ENCODE peak calls at places on chromosomes 2 and 18, in five cellular contexts. S, C, O, G and H are unnamed samples.

GRCh38 chr2:232292395-232293154 is 86.0 kb upstream of the ALPP start:
- DNase-seq in G (peak; percentile 64), O (peak; percentile 89), C (no peak), S (peak; percentile 79), H (no peak)

GRCh38 chr2:172106128-172106961 is 3.6 kb upstream of the DLX2 start:
- DNase-seq in O (peak; percentile 87), G (no peak), S (peak; percentile 42), C (no peak), H (no peak)

GRCh38 chr2:12330916-12331315 is 385.8 kb upstream of the TRIB2 start:
- DNase-seq in C (no peak), G (no peak), S (no peak), O (peak; percentile 44), H (no peak)

GRCh38 chr2:219539295-219539788 is 4.3 kb downstream of the CHPF start:
- DNase-seq in O (no peak), G (no peak), S (no peak), C (no peak), H (no peak)

GRCh38 chr2:105746177-105747080 is 1.7 kb downstream of the NCK2 start:
- DNase-seq in S (peak; percentile 77), C (peak; percentile 96), O (peak; percentile 77), G (peak; percentile 79), H (peak; percentile 77)

GRCh38 chr2:172108587-172108930 is 5.9 kb upstream of the DLX2 start:
- DNase-seq in O (no peak), C (no peak), G (no peak), S (no peak), H (no peak)

GRCh38 chr2:212913902-212914301 is 237.5 kb downstream of the IKZF2 start:
- DNase-seq in G (no peak), C (no peak), S (no peak), O (no peak), H (no peak)

GRCh38 chr2:75065402-75066008 is 107.1 kb downstream of the POLE4 start:
- DNase-seq in C (no peak), O (no peak), G (no peak), S (no peak), H (no peak)

GRCh38 chr2:37500031-37500430 is 155.6 kb downstream of the QPCT start:
- DNase-seq in G (no peak), S (no peak), O (no peak), C (no peak), H (no peak)

GRCh38 chr2:126736133-126736874 is 80.3 kb downstream of the GYPC start:
- DNase-seq in C (no peak), O (no peak), S (no peak), G (no peak), H (no peak)

GRCh38 chr18:52620926-52621439 is 281.0 kb downstream of the DCC start:
- DNase-seq in O (no peak), S (no peak), G (no peak), C (no peak), H (no peak)

GRCh38 chr2:33395660-33396249 is 80.7 kb upstream of the RASGRP3 start:
- DNase-seq in G (peak; percentile 64), C (no peak), O (peak; percentile 58), S (peak; percentile 75), H (no peak)

GRCh38 chr2:109237792-109238191 is 108.8 kb downstream of the SH3RF3 start:
- DNase-seq in O (no peak), C (no peak), G (no peak), S (no peak), H (no peak)

GRCh38 chr2:142220901-142221300 is 90.1 kb upstream of the LRP1B start:
- DNase-seq in G (no peak), C (no peak), S (no peak), O (no peak), H (peak; percentile 41)

GRCh38 chr2:134917958-134918517 is 584 bp upstream of the CCNT2 start:
- DNase-seq in S (no peak), C (peak; percentile 96), G (peak; percentile 89), O (no peak), H (peak; percentile 90)

GRCh38 chr2:16744521-16744920 is 78.9 kb upstream of the CYRIA start:
- DNase-seq in S (no peak), G (no peak), C (no peak), O (no peak), H (no peak)

GRCh38 chr2:113185643-113186315 is 12.0 kb downstream of the PSD4 start:
- DNase-seq in S (no peak), O (no peak), C (peak; percentile 88), G (peak; percentile 61), H (no peak)

GRCh38 chr2:24831736-24832421 is 38.7 kb downstream of the CENPO start:
- DNase-seq in O (no peak), C (no peak), G (peak; percentile 54), S (no peak), H (peak; percentile 37)

GRCh38 chr2:33122726-33123125 is 176.0 kb downstream of the LTBP1 start:
- DNase-seq in G (no peak), O (no peak), S (no peak), C (no peak), H (no peak)

GRCh38 chr18:24368749-24369148 is 28.9 kb downstream of the OSBPL1A start:
- DNase-seq in G (no peak), C (no peak), S (no peak), O (peak; percentile 41), H (no peak)

GRCh38 chr2:171272039-171272438 is 111.3 kb upstream of the TLK1 start:
- DNase-seq in G (peak; percentile 65), O (peak; percentile 95), S (no peak), C (no peak), H (peak; percentile 75)

GRCh38 chr2:15112216-15112615 is 448.9 kb downstream of the NBAS start:
- DNase-seq in G (no peak), O (peak; percentile 53), S (no peak), C (no peak), H (no peak)

GRCh38 chr2:27627963-27628766 is 647 bp downstream of the CCDC121 start:
- DNase-seq in S (no peak), G (peak; percentile 17), C (peak; percentile 76), O (peak; percentile 77), H (no peak)

GRCh38 chr2:136137982-136138381 is 20.0 kb upstream of the CXCR4 start:
- DNase-seq in C (no peak), G (no peak), O (no peak), S (no peak), H (no peak)

GRCh38 chr2:136139601-136140000 is 21.7 kb upstream of the CXCR4 start:
- DNase-seq in O (no peak), G (no peak), S (no peak), C (no peak), H (no peak)

GRCh38 chr2:136136921-136137320 is 19.0 kb upstream of the CXCR4 start:
- DNase-seq in C (no peak), G (no peak), S (no peak), O (peak; percentile 27), H (no peak)

GRCh38 chr2:136143603-136144451 is 25.9 kb upstream of the CXCR4 start:
- DNase-seq in C (no peak), O (no peak), S (no peak), G (no peak), H (no peak)

GRCh38 chr2:136141510-136142154 is 23.7 kb upstream of the CXCR4 start:
- DNase-seq in O (no peak), G (no peak), C (no peak), S (peak; percentile 69), H (no peak)
- H3K4me1 ChIP-seq in O (peaks cover 2% of the 10 kb centered on the region), G (no peaks in the 10 kb centered on the region), C (peaks cover 32% of the 10 kb centered on the region), S (no peaks in the 10 kb centered on the region), H (peaks cover 7% of the 10 kb centered on the region)

DNA sequence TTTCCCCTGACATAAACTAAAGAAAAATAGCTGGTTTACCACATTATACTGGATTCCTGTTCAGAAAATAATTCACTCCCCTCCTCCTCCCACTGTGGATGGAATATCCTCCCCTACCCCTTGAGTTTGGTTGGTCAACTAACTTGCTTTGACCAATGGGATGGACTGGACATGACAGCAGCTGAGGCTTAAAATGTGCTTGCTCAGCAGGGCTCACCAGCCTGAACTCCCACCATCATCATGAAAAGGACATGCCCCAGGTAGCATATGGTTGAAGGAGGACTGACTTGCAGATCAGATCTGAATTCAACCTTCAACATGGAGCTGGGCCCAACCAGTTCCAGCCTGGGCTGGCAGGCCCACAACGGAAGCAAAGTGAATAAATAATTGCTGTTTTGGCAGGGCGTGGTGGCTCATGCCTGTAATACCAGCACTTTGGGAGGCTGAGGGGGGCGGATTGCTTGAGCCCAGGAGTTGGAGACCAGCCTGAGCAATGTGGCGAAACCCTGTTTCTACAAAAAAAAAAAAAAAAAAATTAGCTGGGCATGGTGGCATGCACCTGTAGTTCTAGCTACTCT is 284.4 kb downstream of the AFF3 start:
- DNase-seq in O (no peak), S (no peak), G (no peak), C (no peak), H (no peak)
- H3K36me3 ChIP-seq in O (no peaks in the 10 kb centered on the region), S (no peaks in the 10 kb centered on the region), G (no peaks in the 10 kb centered on the region), C (no peaks in the 10 kb centered on the region), H (no peaks in the 10 kb centered on the region)

GRCh38 chr2:230777681-230778080 is 65.0 kb downstream of the CAB39 start:
- DNase-seq in G (no peak), S (no peak), C (no peak), O (no peak), H (no peak)

GRCh38 chr2:230779607-230780006 is 67.0 kb downstream of the CAB39 start:
- DNase-seq in O (no peak), G (no peak), S (no peak), C (no peak), H (no peak)

GRCh38 chr2:230779141-230779523 is 66.5 kb downstream of the CAB39 start:
- DNase-seq in O (no peak), G (no peak), C (no peak), S (no peak), H (no peak)

GRCh38 chr2:230775737-230776136 is 63.1 kb downstream of the CAB39 start:
- DNase-seq in O (no peak), C (no peak), S (no peak), G (no peak), H (no peak)

DNA sequence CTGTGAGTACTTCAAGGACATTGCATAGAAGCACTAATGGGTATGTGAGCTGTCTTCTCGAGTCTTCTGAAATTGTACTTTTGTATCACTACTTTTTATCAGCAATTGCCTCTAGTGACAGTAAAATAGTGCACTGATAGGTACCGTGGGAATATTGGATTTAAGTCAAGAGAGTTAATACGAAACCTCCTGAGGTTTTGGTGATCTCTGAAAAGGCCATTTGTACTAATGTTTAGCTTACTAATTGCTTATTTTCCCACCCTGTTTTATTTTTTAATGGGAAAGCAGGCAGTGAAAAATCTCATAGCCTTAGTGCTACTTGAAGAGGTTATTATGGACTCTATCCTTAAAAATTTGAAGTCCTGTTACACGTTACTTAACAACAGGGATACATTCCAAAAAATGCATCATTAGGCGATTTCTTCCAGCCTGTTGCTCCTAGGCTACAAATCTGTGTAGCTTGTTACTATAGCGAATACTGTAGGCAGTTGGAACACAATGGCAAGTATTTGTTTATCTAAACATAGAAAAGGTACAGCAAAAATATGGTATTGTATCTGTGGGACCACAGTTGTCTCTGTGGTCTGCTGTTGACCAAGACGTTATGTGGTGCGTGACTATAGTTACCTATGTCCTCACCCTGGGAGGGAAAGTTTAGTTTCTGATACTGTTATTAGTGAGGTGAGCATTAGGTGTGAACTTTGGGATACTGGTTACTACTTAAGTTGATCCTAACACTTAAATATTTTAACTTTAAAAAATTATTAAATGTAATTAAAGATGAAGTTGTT is 65.9 kb downstream of the CAB39 start:
- DNase-seq in G (no peak), S (no peak), C (no peak), O (no peak), H (no peak)
- H3K4me1 ChIP-seq in G (peaks cover 20% of the 10 kb centered on the region), S (no peaks in the 10 kb centered on the region), C (peaks cover 70% of the 10 kb centered on the region), O (peaks cover 9% of the 10 kb centered on the region), H (no peaks in the 10 kb centered on the region)

DNA sequence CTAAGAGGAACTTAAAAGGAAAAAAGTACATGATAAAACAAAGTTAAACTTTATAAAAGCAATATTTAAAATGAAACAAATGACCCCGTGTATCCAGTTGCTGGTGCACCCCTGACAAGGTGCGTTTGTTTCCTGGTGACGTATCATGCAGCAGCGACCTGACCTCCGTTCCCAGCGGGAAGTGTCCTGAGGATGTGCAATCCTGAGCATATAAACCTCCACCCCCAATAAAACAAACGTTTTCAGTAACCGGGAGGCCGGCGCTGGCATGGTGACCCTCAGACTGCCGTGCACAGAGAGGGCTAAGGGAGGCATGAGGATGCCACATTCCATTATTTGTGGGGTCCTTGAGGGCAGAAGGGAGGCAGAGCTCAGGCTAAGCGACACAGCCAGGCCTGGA is 14.8 kb downstream of the SLC66A2 start:
- DNase-seq in O (no peak), G (peak; percentile 5), C (peak; percentile 61), S (no peak), H (no peak)
- H3K36me3 ChIP-seq in O (no peaks in the 10 kb centered on the region), G (no peaks in the 10 kb centered on the region), C (peaks cover 74% of the 10 kb centered on the region), S (peaks cover 33% of the 10 kb centered on the region), H (no peaks in the 10 kb centered on the region)